ENCODE peak calls at places on chromosomes 7 and 10, in ten cellular contexts. P is spleen; R is neural progenitor cell; V is transverse colon; C is aorta; N is sigmoid colon; O is CD4-positive, alpha-beta memory T cell; Q is lower lobe of right lung; X is right lobe of liver; B is A549. L is an unnamed sample. For H3K4me1, the result is how much of the 10 kb centered on the place peaks cover.

GRCh38 chr7:52537051-52537450 is 498.4 kb upstream of the POM121L12 start:
- DNase-seq in P (no peak), R (no peak), V (no peak), C (no peak), N (no peak), O (no peak), Q (no peak), X (no peak), B (no peak), L (no peak)

GRCh38 chr10:92074126-92074887 is 150.7 kb downstream of the BTAF1 start:
- DNase-seq in P (no peak), R (no peak), V (no peak), C (no peak), N (no peak), O (no peak), Q (no peak), X (no peak), B (no peak), L (no peak)

GRCh38 chr7:2010101-2010500 is 222.6 kb downstream of the MAD1L1 start:
- DNase-seq in P (peak), R (no peak), V (no peak), C (peak), N (no peak), O (no peak), Q (peak), X (peak), B (no peak), L (peak)

GRCh38 chr7:21044384-21044783 is 257.7 kb upstream of the SP8 start:
- DNase-seq in P (no peak), R (no peak), V (no peak), C (no peak), N (no peak), O (no peak), Q (no peak), X (no peak), B (no peak), L (no peak)

GRCh38 chr7:151051108-151051507 is 2.8 kb downstream of the ASIC3 start:
- DNase-seq in P (no peak), R (peak), V (peak), C (peak), N (no peak), O (peak), Q (peak), X (no peak), B (no peak), L (no peak)

GRCh38 chr7:94643771-94644545 is 12.0 kb downstream of the SGCE start:
- DNase-seq in P (no peak), R (no peak), V (no peak), C (no peak), N (no peak), O (no peak), Q (no peak), X (no peak), B (no peak), L (no peak)

GRCh38 chr7:44098092-44099068 is 5.8 kb upstream of the AEBP1 start:
- DNase-seq in P (no peak), R (no peak), V (no peak), C (no peak), N (no peak), O (no peak), Q (no peak), X (no peak), B (no peak), L (no peak)

GRCh38 chr7:147380926-147381325 is 1209.6 kb upstream of the C7orf33 start:
- DNase-seq in P (no peak), R (no peak), V (no peak), C (no peak), N (no peak), O (no peak), Q (no peak), X (no peak), B (no peak), L (no peak)

GRCh38 chr7:47095906-47096305 is 486.0 kb downstream of the TNS3 start:
- DNase-seq in P (no peak), R (no peak), V (no peak), C (no peak), N (no peak), O (no peak), Q (no peak), X (no peak), B (no peak), L (no peak)

GRCh38 chr10:89369142-89370105 is 8.4 kb upstream of the IFIT1B start:
- DNase-seq in P (no peak), R (peak), V (no peak), C (no peak), N (no peak), O (peak), Q (no peak), X (no peak), B (peak), L (no peak)

GRCh38 chr10:93921338-93921737 is 27.6 kb downstream of the SLC35G1 start:
- DNase-seq in P (no peak), R (peak), V (peak), C (no peak), N (no peak), O (peak), Q (no peak), X (no peak), B (peak), L (no peak)

GRCh38 chr7:51318886-51319579 is 2.4 kb upstream of the COBL start:
- DNase-seq in P (no peak), R (no peak), V (peak), C (no peak), N (peak), O (no peak), Q (no peak), X (peak), B (no peak), L (no peak)

GRCh38 chr10:117324367-117324766 is 50.9 kb downstream of the PDZD8 start:
- DNase-seq in P (no peak), R (no peak), V (no peak), C (no peak), N (no peak), O (no peak), Q (no peak), X (no peak), B (no peak), L (no peak)

GRCh38 chr10:110858297-110858934 is 13.3 kb upstream of the PDCD4 start:
- DNase-seq in P (no peak), R (no peak), V (peak), C (no peak), N (no peak), O (no peak), Q (no peak), X (no peak), B (no peak), L (no peak)

GRCh38 chr10:61663466-61663865 is 737 bp downstream of the CABCOCO1 start:
- DNase-seq in P (no peak), R (no peak), V (no peak), C (no peak), N (no peak), O (no peak), Q (no peak), X (no peak), B (no peak), L (no peak)

GRCh38 chr10:66642217-66642616 is 283.6 kb upstream of the LRRTM3 start:
- DNase-seq in P (no peak), R (no peak), V (no peak), C (no peak), N (no peak), O (no peak), Q (no peak), X (no peak), B (no peak), L (no peak)

GRCh38 chr10:79099898-79100448 is 31.2 kb downstream of the ZMIZ1 start:
- DNase-seq in P (no peak), R (no peak), V (no peak), C (no peak), N (no peak), O (no peak), Q (no peak), X (no peak), B (no peak), L (no peak)

GRCh38 chr7:84548366-84549085 is 353.9 kb upstream of the SEMA3A start:
- DNase-seq in P (no peak), R (peak), V (no peak), C (no peak), N (no peak), O (no peak), Q (no peak), X (no peak), B (no peak), L (no peak)

GRCh38 chr10:59578013-59578412 is 131.6 kb downstream of the SLC16A9 start:
- DNase-seq in P (no peak), R (no peak), V (no peak), C (no peak), N (no peak), O (no peak), Q (no peak), X (no peak), B (no peak), L (no peak)

GRCh38 chr10:70593513-70593890 is 9.0 kb downstream of the PRF1 start:
- DNase-seq in P (no peak), R (no peak), V (no peak), C (no peak), N (no peak), O (no peak), Q (no peak), X (no peak), B (no peak), L (no peak)

GRCh38 chr7:31764457-31764856 is 77.4 kb downstream of the PPP1R17 start:
- DNase-seq in P (no peak), R (no peak), V (no peak), C (no peak), N (no peak), O (no peak), Q (no peak), X (no peak), B (peak), L (no peak)

GRCh38 chr10:3858051-3858845 is 73.2 kb upstream of the KLF6 start:
- DNase-seq in P (no peak), R (no peak), V (no peak), C (no peak), N (no peak), O (no peak), Q (no peak), X (no peak), B (no peak), L (no peak)

GRCh38 chr7:151755131-151755787 is 121.7 kb downstream of the PRKAG2 start:
- DNase-seq in P (no peak), R (no peak), V (peak), C (no peak), N (peak), O (no peak), Q (peak), X (peak), B (no peak), L (no peak)

DNA sequence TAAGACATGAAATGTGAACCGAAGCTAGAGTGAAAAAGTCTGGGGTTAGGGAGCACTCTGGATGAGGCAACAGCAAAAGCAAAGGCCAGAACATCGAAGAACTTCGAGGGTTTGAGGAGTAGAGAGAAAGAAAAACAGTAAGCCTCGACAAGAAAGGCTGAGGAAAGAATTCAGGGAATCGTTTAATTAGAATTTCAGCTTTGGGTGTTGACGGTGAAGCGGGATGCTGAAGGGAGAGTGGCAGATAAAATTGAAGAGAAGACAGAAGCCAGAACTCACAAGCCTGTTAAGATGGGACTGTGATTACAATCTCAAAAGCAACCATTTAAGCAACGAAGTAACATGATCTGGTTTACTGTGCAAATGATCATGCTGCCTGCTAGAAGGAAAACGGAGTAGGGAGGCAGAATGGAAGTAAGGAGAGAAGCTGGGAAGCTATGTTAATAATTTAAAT is 2.1 kb downstream of the TRDMT1 start:
- DNase-seq in P (no peak), R (peak), V (no peak), C (no peak), N (no peak), O (no peak), Q (no peak), X (no peak), B (no peak), L (no peak)
- H3K4me1 ChIP-seq in P (under half), R (under half), V (under half), C (under half), N (under half), O (under half), Q (under half), X (under half), B (under half), L (under half)

GRCh38 chr10:103836776-103837344 is 18.5 kb downstream of the SH3PXD2A start:
- DNase-seq in P (peak), R (no peak), V (no peak), C (no peak), N (peak), O (no peak), Q (no peak), X (no peak), B (no peak), L (no peak)

GRCh38 chr10:103838095-103838395 is 17.3 kb downstream of the SH3PXD2A start:
- DNase-seq in P (no peak), R (no peak), V (no peak), C (no peak), N (peak), O (no peak), Q (no peak), X (no peak), B (no peak), L (no peak)

GRCh38 chr10:103836273-103836672 is 19.1 kb downstream of the SH3PXD2A start:
- DNase-seq in P (no peak), R (no peak), V (no peak), C (no peak), N (peak), O (no peak), Q (no peak), X (no peak), B (no peak), L (no peak)

GRCh38 chr10:103838851-103839512 is 16.4 kb downstream of the SH3PXD2A start:
- DNase-seq in P (no peak), R (no peak), V (no peak), C (no peak), N (peak), O (no peak), Q (no peak), X (no peak), B (no peak), L (no peak)

GRCh38 chr10:103837370-103838094 is 17.8 kb downstream of the SH3PXD2A start:
- DNase-seq in P (peak), R (no peak), V (no peak), C (no peak), N (peak), O (no peak), Q (no peak), X (no peak), B (no peak), L (no peak)
- H3K4me1 ChIP-seq in P (half or more), R (under half), V (half or more), C (under half), N (under half), O (under half), Q (under half), X (under half), B (under half), L (under half)

GRCh38 chr10:103850572-103850895 is 4.8 kb downstream of the SH3PXD2A start:
- DNase-seq in P (no peak), R (no peak), V (no peak), C (no peak), N (peak), O (no peak), Q (no peak), X (no peak), B (no peak), L (no peak)
- H3K4me1 ChIP-seq in P (half or more), R (under half), V (half or more), C (under half), N (under half), O (under half), Q (half or more), X (under half), B (under half), L (under half)

GRCh38 chr7:131511071-131511470 is 45.4 kb downstream of the PODXL start:
- DNase-seq in P (no peak), R (no peak), V (no peak), C (no peak), N (no peak), O (no peak), Q (no peak), X (no peak), B (no peak), L (no peak)
- H3K4me1 ChIP-seq in P (under half), R (under half), V (under half), C (under half), N (under half), O (under half), Q (under half), X (under half), B (under half), L (under half)

DNA sequence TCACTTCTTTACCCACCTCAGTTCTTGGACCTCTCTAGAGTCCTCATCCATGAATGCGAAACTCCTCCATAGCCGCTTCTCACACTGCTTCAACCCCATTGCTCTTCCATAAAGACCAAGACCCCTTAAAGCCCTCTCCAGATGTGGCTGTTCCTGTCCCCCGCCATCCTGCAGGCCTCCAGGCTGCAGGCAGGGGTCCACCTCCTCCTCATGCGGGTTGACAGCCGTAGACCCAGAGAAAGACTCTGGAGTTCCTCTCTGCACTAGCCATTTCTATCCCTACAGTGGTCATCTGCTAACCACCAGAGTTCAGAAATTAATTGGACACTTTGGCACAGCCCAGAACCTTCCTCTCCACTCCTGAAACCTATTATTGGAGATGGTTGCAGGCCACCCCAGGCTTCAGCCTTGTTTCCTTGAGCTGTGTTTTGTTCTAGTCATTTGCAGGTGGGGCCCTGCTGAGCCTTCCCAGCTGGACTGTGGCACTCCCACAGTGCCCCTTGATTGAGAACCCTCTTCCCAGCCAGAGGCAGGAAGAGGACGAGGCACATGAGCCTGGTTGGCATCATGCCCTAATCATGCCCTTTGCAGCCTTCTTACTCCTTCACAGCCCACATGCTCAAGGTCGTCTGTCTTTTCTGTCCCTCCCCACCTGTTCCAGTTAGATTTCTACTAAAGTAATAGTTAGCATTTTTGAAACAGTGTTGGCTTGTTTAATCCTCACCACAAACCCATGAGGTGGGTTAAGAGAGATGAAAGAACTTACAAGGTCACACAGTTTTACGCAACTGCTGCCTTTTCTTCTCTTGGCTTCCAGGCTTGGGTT is 23.9 kb downstream of the CUL1 start:
- DNase-seq in P (no peak), R (no peak), V (no peak), C (no peak), N (no peak), O (no peak), Q (no peak), X (no peak), B (no peak), L (no peak)
- H3K4me1 ChIP-seq in P (half or more), R (under half), V (half or more), C (under half), N (under half), O (half or more), Q (half or more), X (under half), B (under half), L (under half)

L was measured in RWPE2.